ENCODE peak calls at places on chromosomes 7 and 10, in nine cellular contexts. V is Caki2; U is mesothelial cell of epicardium; S is stimulated activated CD4-positive, alpha-beta T cell treated with anti-CD3 and anti-CD28 coated beads, Interleukin-2, amount 100 ng/mL, for 48 hours; C is activated gamma-delta T cell; B is heart right ventricle; K is HTR-8/SVneo; F is myocyte; G is ACHN. Q is an unnamed sample.

GRCh38 chr10:46216836-46217748 is 69.7 kb upstream of the ANTXRL start:
- DNase-seq in V (no peak), U (no peak), S (no peak), C (no peak), B (no peak), K (no peak), F (no peak), G (no peak), Q (no peak)

GRCh38 chr7:151013728-151014497 is 10.4 kb downstream of the ATG9B start:
- DNase-seq in V (no peak), U (peak), S (peak), C (peak), B (peak), K (no peak), F (no peak), G (no peak), Q (peak)

GRCh38 chr10:112650588-112651030 is 203.6 kb downstream of the VTI1A start:
- DNase-seq in V (no peak), U (no peak), S (no peak), C (no peak), B (no peak), K (no peak), F (no peak), G (no peak), Q (no peak)

GRCh38 chr10:119273413-119273812 is 66.0 kb downstream of the GRK5 start:
- DNase-seq in V (no peak), U (no peak), S (no peak), C (no peak), B (no peak), K (no peak), F (no peak), G (no peak), Q (no peak)

GRCh38 chr7:118104812-118105441 is 79.0 kb upstream of the LSM8 start:
- DNase-seq in V (peak), U (no peak), S (no peak), C (no peak), B (no peak), K (peak), F (peak), G (peak), Q (no peak)

GRCh38 chr10:110436554-110437350 is 61.0 kb upstream of the DUSP5 start:
- DNase-seq in V (no peak), U (no peak), S (no peak), C (no peak), B (no peak), K (no peak), F (no peak), G (no peak), Q (no peak)

GRCh38 chr7:133770863-133771492 is 356.2 kb upstream of the LRGUK start:
- DNase-seq in V (peak), U (no peak), S (no peak), C (no peak), B (no peak), K (no peak), F (no peak), G (peak), Q (peak)

GRCh38 chr10:111129348-111129747 is 52.5 kb downstream of the ADRA2A start:
- DNase-seq in V (no peak), U (no peak), S (no peak), C (no peak), B (no peak), K (no peak), F (peak), G (no peak), Q (no peak)

GRCh38 chr7:2729043-2729892 is 41.3 kb downstream of the AMZ1 start:
- DNase-seq in V (no peak), U (peak), S (no peak), C (no peak), B (no peak), K (no peak), F (no peak), G (no peak), Q (no peak)

GRCh38 chr10:1347525-1347924 is 291.3 kb downstream of the WDR37 start:
- DNase-seq in V (no peak), U (no peak), S (no peak), C (no peak), B (no peak), K (no peak), F (no peak), G (no peak), Q (no peak)

GRCh38 chr7:80147543-80148376 is 13.1 kb downstream of the GNAI1 start:
- DNase-seq in V (no peak), U (no peak), S (no peak), C (no peak), B (no peak), K (no peak), F (peak), G (no peak), Q (no peak)

GRCh38 chr10:4243169-4243568 is 458.2 kb upstream of the KLF6 start:
- DNase-seq in V (no peak), U (no peak), S (no peak), C (no peak), B (no peak), K (no peak), F (no peak), G (no peak), Q (no peak)

GRCh38 chr10:65898055-65898454 is 1027.8 kb upstream of the LRRTM3 start:
- DNase-seq in V (no peak), U (no peak), S (no peak), C (no peak), B (no peak), K (no peak), F (no peak), G (no peak), Q (no peak)

GRCh38 chr7:75861636-75862035 is 17.2 kb upstream of the RHBDD2 start:
- DNase-seq in V (no peak), U (no peak), S (no peak), C (no peak), B (no peak), K (no peak), F (peak), G (no peak), Q (no peak)

GRCh38 chr10:88008866-88009470 is 145.5 kb downstream of the PTEN start:
- DNase-seq in V (no peak), U (no peak), S (no peak), C (no peak), B (no peak), K (no peak), F (no peak), G (no peak), Q (no peak)

GRCh38 chr7:136514776-136515175 is 353.7 kb upstream of the CHRM2 start:
- DNase-seq in V (no peak), U (no peak), S (no peak), C (no peak), B (no peak), K (no peak), F (no peak), G (no peak), Q (no peak)

GRCh38 chr10:61993676-61994401 is 92.3 kb downstream of the ARID5B start:
- DNase-seq in V (no peak), U (no peak), S (no peak), C (no peak), B (no peak), K (no peak), F (peak), G (no peak), Q (no peak)

GRCh38 chr10:96285331-96285752 is 14.0 kb upstream of the BLNK start:
- DNase-seq in V (no peak), U (no peak), S (no peak), C (no peak), B (no peak), K (no peak), F (no peak), G (no peak), Q (no peak)